ENCODE peak calls at places on chromosomes 5 and 9, in six cellular contexts. U is AG04450; X is activated naive CD8-positive, alpha-beta T cell treated with anti-CD3 and anti-CD28 coated beads for 36 hours; S is Kasumi-1; V is CD8-positive, alpha-beta memory T cell; N is activated T-cell treated with anti-CD3 and anti-CD28 coated beads, Interleukin-2, amount 50 U/mL, for 1 hour. C is an unnamed sample.

GRCh38 chr9:115882911-115883310 is 270.7 kb upstream of the PAPPA start:
- DNase-seq in U (no peak), X (no peak), S (no peak), V (no peak), N (no peak), C (peak; percentile 15)

GRCh38 chr9:136821333-136822031 is 13.7 kb downstream of the RABL6 start:
- DNase-seq in U (no peak), X (no peak), S (no peak), V (no peak), N (no peak), C (no peak)

GRCh38 chr9:129140397-129141065 is 29.3 kb downstream of the PTPA start:
- DNase-seq in U (no peak), X (peak; percentile 28), S (peak; percentile 17), V (no peak), N (peak; percentile 60), C (peak; percentile 58)

GRCh38 chr5:149367249-149367971 is 9.6 kb downstream of the PCYOX1L start:
- DNase-seq in U (no peak), X (peak; percentile 45), S (peak; percentile 74), V (peak; percentile 48), N (peak; percentile 61), C (peak; percentile 85)

GRCh38 chr9:89661956-89662717 is 57.3 kb downstream of the GADD45G start:
- DNase-seq in U (peak; percentile 55), X (no peak), S (no peak), V (no peak), N (no peak), C (peak; percentile 13)

GRCh38 chr5:66967826-66968262 is 228.8 kb downstream of the CD180 start:
- DNase-seq in U (no peak), X (no peak), S (no peak), V (no peak), N (no peak), C (no peak)

GRCh38 chr5:95901676-95902646 is 59.7 kb downstream of the ELL2 start:
- DNase-seq in U (no peak), X (no peak), S (no peak), V (no peak), N (no peak), C (peak; percentile 97)

GRCh38 chr5:163115011-163115410 is 322.4 kb upstream of the CCNG1 start:
- DNase-seq in U (no peak), X (no peak), S (no peak), V (no peak), N (no peak), C (no peak)

GRCh38 chr9:70120834-70121510 is 77.3 kb downstream of the MAMDC2 start:
- DNase-seq in U (peak; percentile 85), X (no peak), S (no peak), V (no peak), N (no peak), C (peak; percentile 94)

GRCh38 chr9:77876091-77876490 is 155.5 kb downstream of the GNAQ start:
- DNase-seq in U (no peak), X (no peak), S (no peak), V (no peak), N (no peak), C (no peak)

C was measured in ELR.